ENCODE peak calls at places on chromosomes 12 and 14, in seven cellular contexts. J is SK-N-SH, A is HepG2, G is GM12878, H is H1, W is GM12891, X is K562. Q is an unnamed sample.

GRCh38 chr12:86530996-86531655 is 274.9 kb upstream of the MGAT4C start:
- DNase-seq in H (no peak), A (no peak), J (no peak), W (no peak), X (no peak), G (no peak), Q (no peak)

GRCh38 chr14:32588448-32589320 is 259.6 kb downstream of the AKAP6 start:
- DNase-seq in X (peak; percentile 20), W (no peak), J (peak; percentile 17), A (peak; percentile 43), H (no peak), G (no peak), Q (no peak)

GRCh38 chr12:77152623-77153193 is 87.3 kb upstream of the E2F7 start:
- DNase-seq in W (no peak), G (no peak), X (no peak), H (no peak), A (peak; percentile 5), J (no peak), Q (no peak)

GRCh38 chr12:68972570-68972969 is 39.6 kb upstream of the CPM start:
- DNase-seq in G (no peak), A (peak; percentile 63), H (no peak), J (no peak), X (no peak), W (no peak), Q (no peak)

GRCh38 chr14:23034498-23035302 is at the start of gene PSMB5:
- DNase-seq in A (peak; percentile 100), J (peak; percentile 90), W (peak; percentile 86), G (peak; percentile 98), H (peak; percentile 80), X (peak; percentile 89), Q (peak; percentile 89)

GRCh38 chr14:71438684-71439083 is 493.5 kb upstream of the RGS6 start:
- DNase-seq in W (no peak), J (no peak), A (no peak), G (no peak), H (no peak), X (no peak), Q (no peak)

GRCh38 chr14:63787995-63788946 is 60.4 kb upstream of the SGPP1 start:
- DNase-seq in H (no peak), J (no peak), W (no peak), X (no peak), G (no peak), A (no peak), Q (no peak)

GRCh38 chr12:60308366-60309000 is 712.7 kb downstream of the SLC16A7 start:
- DNase-seq in W (no peak), X (no peak), A (no peak), J (no peak), G (no peak), H (no peak), Q (no peak)

GRCh38 chr12:90995041-90995440 is 9.7 kb downstream of the EPYC start:
- DNase-seq in A (no peak), X (no peak), G (no peak), J (no peak), W (no peak), H (no peak), Q (no peak)

GRCh38 chr12:105911966-105912365 is 226.8 kb downstream of the NUAK1 start:
- DNase-seq in J (no peak), G (no peak), H (no peak), W (no peak), X (no peak), A (no peak), Q (no peak)

GRCh38 chr12:95513599-95513998 is 37.7 kb downstream of the USP44 start:
- DNase-seq in J (no peak), A (no peak), G (no peak), H (no peak), W (no peak), X (no peak), Q (no peak)

GRCh38 chr12:7259060-7259459 is 44.8 kb upstream of the ACSM4 start:
- DNase-seq in J (no peak), W (no peak), H (no peak), G (no peak), X (no peak), A (no peak), Q (no peak)

GRCh38 chr12:10998204-10998603 is at the start of gene TAS2R20:
- DNase-seq in W (no peak), J (no peak), A (no peak), G (no peak), H (no peak), X (no peak), Q (no peak)
- TF ChIP-seq POLR2AphosphoS5 in W (no peak), J (no peak), A (no peak), G (no peak), H (no peak), X (no peak), Q (no peak)

GRCh38 chr14:64937821-64938193 is 4.7 kb downstream of the GPX2 start:
- DNase-seq in W (no peak), X (peak; percentile 10), J (no peak), G (no peak), H (no peak), A (peak; percentile 63), Q (no peak)
- TF ChIP-seq TAF1 in W (no peak), X (no peak), J (no peak), G (no peak), H (no peak), A (no peak), Q (no peak)

GRCh38 chr12:119176267-119177055 is 2.3 kb upstream of the HSPB8 start:
- DNase-seq in G (no peak), J (no peak), W (no peak), H (peak; percentile 51), A (peak; percentile 15), X (peak; percentile 16), Q (no peak)
- TF ChIP-seq POLR2AphosphoS5 in G (no peak), J (no peak), W (no peak), H (no peak), A (no peak), X (no peak), Q (no peak)

GRCh38 chr14:69351385-69351784 is 46.7 kb downstream of the ERH start:
- DNase-seq in J (no peak), G (no peak), A (no peak), H (no peak), W (no peak), X (no peak), Q (no peak)
- TF ChIP-seq TAF1 in J (no peak), G (no peak), A (no peak), H (no peak), W (no peak), X (no peak), Q (no peak)

GRCh38 chr14:103539056-103539825 is 10.2 kb downstream of the TRMT61A start:
- DNase-seq in X (no peak), W (no peak), A (no peak), J (no peak), G (no peak), H (no peak), Q (no peak)
- TF ChIP-seq POLR2AphosphoS5 in X (no peak), W (no peak), A (no peak), J (peak; percentile 39), G (no peak), H (no peak), Q (peak; percentile 26)

GRCh38 chr14:90645842-90646443 is 170.3 kb downstream of the TTC7B start:
- DNase-seq in A (peak; percentile 32), G (no peak), J (no peak), X (no peak), H (peak; percentile 67), W (no peak), Q (no peak)
- TF ChIP-seq TAF1 in A (no peak), G (no peak), J (no peak), X (no peak), H (no peak), W (no peak), Q (no peak)

GRCh38 chr14:90966493-90966892 is 93.9 kb downstream of the RPS6KA5 start:
- DNase-seq in X (no peak), W (no peak), J (no peak), A (no peak), G (no peak), H (no peak), Q (no peak)

GRCh38 chr14:90970167-90970600 is 90.3 kb downstream of the RPS6KA5 start:
- DNase-seq in G (no peak), X (no peak), H (no peak), J (no peak), W (no peak), A (no peak), Q (no peak)

GRCh38 chr14:90969493-90970166 is 90.8 kb downstream of the RPS6KA5 start:
- DNase-seq in G (no peak), A (no peak), W (no peak), H (no peak), J (no peak), X (no peak), Q (no peak)

GRCh38 chr14:90965765-90966164 is 94.7 kb downstream of the RPS6KA5 start:
- DNase-seq in H (no peak), G (no peak), W (no peak), X (no peak), A (no peak), J (no peak), Q (no peak)

DNA sequence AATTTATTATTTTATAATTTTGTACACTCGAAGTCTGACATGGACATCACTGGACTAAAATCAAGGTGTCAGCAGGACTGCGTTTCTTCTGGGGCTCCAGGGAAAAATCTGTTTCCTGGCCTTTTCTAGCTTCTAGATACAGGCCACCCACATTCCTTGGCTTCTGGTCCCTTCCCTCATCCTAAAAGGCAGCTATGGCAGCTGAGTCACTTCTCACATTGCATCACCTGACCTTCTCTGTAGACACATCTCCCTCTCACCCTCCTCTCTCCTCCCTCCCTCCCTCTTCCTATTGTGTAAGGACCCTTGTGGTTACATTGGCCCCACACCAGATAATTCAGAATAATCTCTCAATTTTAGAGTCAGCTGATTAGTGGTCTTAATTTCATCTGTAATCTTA is 92.4 kb downstream of the RPS6KA5 start:
- DNase-seq in H (no peak), A (no peak), G (no peak), W (no peak), X (no peak), J (no peak), Q (no peak)
- TF ChIP-seq POLR2AphosphoS5 in H (no peak), A (no peak), G (no peak), W (no peak), X (no peak), J (no peak), Q (no peak)

Q was measured in GM12892.